ENCODE peak calls at places on chromosomes 7 and 10, in seven cellular contexts. One of them, this sample, is unnamed.

GRCh38 chr7:80139179-80139578 is 4.5 kb downstream of the GNAI1 start:
- DNase-seq in testis: no peak
- DNase-seq in astrocyte of the cerebellum: no peak
- DNase-seq in right lobe of liver: no peak
- DNase-seq in GM20000: no peak
- DNase-seq in progenitor cell of endocrine pancreas: no peak
- DNase-seq in H9: no peak
- DNase-seq in this sample: no peak

GRCh38 chr7:5470721-5471311 is 47.2 kb upstream of the TNRC18 start:
- DNase-seq in progenitor cell of endocrine pancreas: no peak
- DNase-seq in testis: peak
- DNase-seq in H9: no peak
- DNase-seq in astrocyte of the cerebellum: no peak
- DNase-seq in right lobe of liver: no peak
- DNase-seq in GM20000: no peak
- DNase-seq in this sample: no peak

GRCh38 chr7:66871076-66871475 is 49.9 kb upstream of the TMEM248 start:
- DNase-seq in H9: no peak
- DNase-seq in GM20000: no peak
- DNase-seq in testis: no peak
- DNase-seq in progenitor cell of endocrine pancreas: no peak
- DNase-seq in astrocyte of the cerebellum: no peak
- DNase-seq in right lobe of liver: no peak
- DNase-seq in this sample: no peak

GRCh38 chr7:23449941-23450340 is 20.4 kb downstream of the IGF2BP3 start:
- DNase-seq in astrocyte of the cerebellum: no peak
- DNase-seq in progenitor cell of endocrine pancreas: no peak
- DNase-seq in testis: no peak
- DNase-seq in H9: no peak
- DNase-seq in right lobe of liver: no peak
- DNase-seq in GM20000: no peak
- DNase-seq in this sample: no peak

GRCh38 chr10:127552446-127552845 is 3.3 kb downstream of the NPS start:
- DNase-seq in right lobe of liver: no peak
- DNase-seq in astrocyte of the cerebellum: no peak
- DNase-seq in H9: no peak
- DNase-seq in testis: no peak
- DNase-seq in progenitor cell of endocrine pancreas: no peak
- DNase-seq in GM20000: no peak
- DNase-seq in this sample: no peak

GRCh38 chr7:91551377-91552175 is 287.3 kb downstream of the FZD1 start:
- DNase-seq in GM20000: no peak
- DNase-seq in astrocyte of the cerebellum: no peak
- DNase-seq in right lobe of liver: no peak
- DNase-seq in progenitor cell of endocrine pancreas: no peak
- DNase-seq in H9: no peak
- DNase-seq in testis: no peak
- DNase-seq in this sample: no peak

GRCh38 chr10:70820976-70821750 is 5.4 kb downstream of the SGPL1 start:
- DNase-seq in progenitor cell of endocrine pancreas: no peak
- DNase-seq in astrocyte of the cerebellum: no peak
- DNase-seq in testis: no peak
- DNase-seq in right lobe of liver: no peak
- DNase-seq in GM20000: no peak
- DNase-seq in H9: no peak
- DNase-seq in this sample: no peak

GRCh38 chr10:116325987-116326386 is 1.7 kb downstream of the CCDC172 start:
- DNase-seq in H9: no peak
- DNase-seq in GM20000: no peak
- DNase-seq in right lobe of liver: no peak
- DNase-seq in progenitor cell of endocrine pancreas: no peak
- DNase-seq in testis: no peak
- DNase-seq in astrocyte of the cerebellum: no peak
- DNase-seq in this sample: no peak

GRCh38 chr7:46191776-46192175 is 270.7 kb upstream of the IGFBP3 start:
- DNase-seq in right lobe of liver: no peak
- DNase-seq in astrocyte of the cerebellum: peak
- DNase-seq in GM20000: no peak
- DNase-seq in H9: no peak
- DNase-seq in progenitor cell of endocrine pancreas: no peak
- DNase-seq in testis: no peak
- DNase-seq in this sample: no peak

GRCh38 chr7:74684921-74685320 is 27.4 kb downstream of the GTF2I start:
- DNase-seq in right lobe of liver: no peak
- DNase-seq in progenitor cell of endocrine pancreas: no peak
- DNase-seq in GM20000: no peak
- DNase-seq in astrocyte of the cerebellum: no peak
- DNase-seq in testis: peak
- DNase-seq in H9: no peak
- DNase-seq in this sample: no peak

GRCh38 chr10:61284222-61284890 is 168.8 kb downstream of the TMEM26 start:
- DNase-seq in H9: no peak
- DNase-seq in GM20000: peak
- DNase-seq in astrocyte of the cerebellum: peak
- DNase-seq in testis: no peak
- DNase-seq in right lobe of liver: no peak
- DNase-seq in progenitor cell of endocrine pancreas: no peak
- DNase-seq in this sample: no peak

GRCh38 chr10:8967004-8967530 is 912.6 kb downstream of the GATA3 start:
- DNase-seq in testis: no peak
- DNase-seq in H9: no peak
- DNase-seq in GM20000: no peak
- DNase-seq in progenitor cell of endocrine pancreas: no peak
- DNase-seq in astrocyte of the cerebellum: no peak
- DNase-seq in right lobe of liver: no peak
- DNase-seq in this sample: no peak

GRCh38 chr10:14601872-14602725 is 172.6 kb downstream of the FAM107B start:
- DNase-seq in testis: peak
- DNase-seq in right lobe of liver: peak
- DNase-seq in H9: peak
- DNase-seq in GM20000: peak
- DNase-seq in progenitor cell of endocrine pancreas: no peak
- DNase-seq in astrocyte of the cerebellum: peak
- DNase-seq in this sample: no peak

GRCh38 chr10:115706482-115707076 is 566.4 kb downstream of the GFRA1 start:
- DNase-seq in GM20000: no peak
- DNase-seq in H9: no peak
- DNase-seq in astrocyte of the cerebellum: peak
- DNase-seq in progenitor cell of endocrine pancreas: no peak
- DNase-seq in testis: no peak
- DNase-seq in right lobe of liver: no peak
- DNase-seq in this sample: no peak

GRCh38 chr10:104337985-104338735 is at the start of gene ITPRIP:
- DNase-seq in H9: peak
- DNase-seq in testis: peak
- DNase-seq in progenitor cell of endocrine pancreas: peak
- DNase-seq in GM20000: peak
- DNase-seq in right lobe of liver: peak
- DNase-seq in astrocyte of the cerebellum: no peak
- DNase-seq in this sample: peak

GRCh38 chr7:157208758-157209413 is 70.2 kb downstream of the UBE3C start:
- DNase-seq in H9: no peak
- DNase-seq in astrocyte of the cerebellum: peak
- DNase-seq in right lobe of liver: no peak
- DNase-seq in GM20000: no peak
- DNase-seq in progenitor cell of endocrine pancreas: no peak
- DNase-seq in testis: no peak
- DNase-seq in this sample: no peak

GRCh38 chr10:78657622-78658165 is 411.1 kb upstream of the ZMIZ1 start:
- DNase-seq in right lobe of liver: peak
- DNase-seq in progenitor cell of endocrine pancreas: peak
- DNase-seq in testis: peak
- DNase-seq in astrocyte of the cerebellum: no peak
- DNase-seq in H9: peak
- DNase-seq in GM20000: peak
- DNase-seq in this sample: peak
- TF ChIP-seq CTCF in right lobe of liver: peak
- TF ChIP-seq CTCF in progenitor cell of endocrine pancreas: peak
- TF ChIP-seq CTCF in testis: peak
- TF ChIP-seq CTCF in astrocyte of the cerebellum: peak
- TF ChIP-seq CTCF in H9: peak
- TF ChIP-seq CTCF in GM20000: peak
- TF ChIP-seq CTCF in this sample: peak

GRCh38 chr10:118407026-118407425 is 64.9 kb upstream of the FAM204A start:
- DNase-seq in astrocyte of the cerebellum: no peak
- DNase-seq in H9: no peak
- DNase-seq in progenitor cell of endocrine pancreas: no peak
- DNase-seq in right lobe of liver: no peak
- DNase-seq in testis: no peak
- DNase-seq in GM20000: no peak
- DNase-seq in this sample: no peak

GRCh38 chr10:118408145-118408544 is 66.0 kb upstream of the FAM204A start:
- DNase-seq in progenitor cell of endocrine pancreas: no peak
- DNase-seq in right lobe of liver: no peak
- DNase-seq in testis: no peak
- DNase-seq in GM20000: no peak
- DNase-seq in H9: no peak
- DNase-seq in astrocyte of the cerebellum: no peak
- DNase-seq in this sample: no peak

GRCh38 chr10:118409295-118409694 is 67.2 kb upstream of the FAM204A start:
- DNase-seq in H9: no peak
- DNase-seq in astrocyte of the cerebellum: no peak
- DNase-seq in GM20000: no peak
- DNase-seq in progenitor cell of endocrine pancreas: no peak
- DNase-seq in testis: no peak
- DNase-seq in right lobe of liver: no peak
- DNase-seq in this sample: no peak

GRCh38 chr10:118405933-118406332 is 63.8 kb upstream of the FAM204A start:
- DNase-seq in right lobe of liver: no peak
- DNase-seq in progenitor cell of endocrine pancreas: no peak
- DNase-seq in H9: no peak
- DNase-seq in astrocyte of the cerebellum: no peak
- DNase-seq in testis: no peak
- DNase-seq in GM20000: no peak
- DNase-seq in this sample: no peak

DNA sequence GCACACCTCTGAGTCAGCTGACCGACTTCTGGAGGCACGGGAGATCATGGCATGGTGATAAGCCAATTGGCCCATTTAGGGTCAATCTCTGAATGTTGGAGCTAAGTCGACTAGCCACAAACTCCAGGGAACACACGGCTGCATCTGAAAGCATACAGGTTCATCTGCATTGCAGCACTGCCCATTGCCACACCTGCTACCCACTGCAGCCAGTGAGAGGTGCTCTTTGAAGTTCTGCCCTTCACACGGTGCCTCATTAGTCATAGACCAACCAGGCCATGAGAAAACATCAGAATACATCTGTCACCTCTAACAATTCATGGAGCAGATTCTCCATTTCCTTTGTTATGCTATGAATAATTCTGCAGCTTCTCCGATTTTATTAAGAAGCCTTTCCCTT is 65.6 kb upstream of the FAM204A start:
- DNase-seq in astrocyte of the cerebellum: no peak
- DNase-seq in testis: no peak
- DNase-seq in right lobe of liver: no peak
- DNase-seq in progenitor cell of endocrine pancreas: no peak
- DNase-seq in H9: no peak
- DNase-seq in GM20000: no peak
- DNase-seq in this sample: no peak
- TF ChIP-seq CTCF in astrocyte of the cerebellum: no peak
- TF ChIP-seq CTCF in testis: no peak
- TF ChIP-seq CTCF in right lobe of liver: no peak
- TF ChIP-seq CTCF in progenitor cell of endocrine pancreas: no peak
- TF ChIP-seq CTCF in H9: no peak
- TF ChIP-seq CTCF in GM20000: no peak
- TF ChIP-seq CTCF in this sample: no peak

DNA sequence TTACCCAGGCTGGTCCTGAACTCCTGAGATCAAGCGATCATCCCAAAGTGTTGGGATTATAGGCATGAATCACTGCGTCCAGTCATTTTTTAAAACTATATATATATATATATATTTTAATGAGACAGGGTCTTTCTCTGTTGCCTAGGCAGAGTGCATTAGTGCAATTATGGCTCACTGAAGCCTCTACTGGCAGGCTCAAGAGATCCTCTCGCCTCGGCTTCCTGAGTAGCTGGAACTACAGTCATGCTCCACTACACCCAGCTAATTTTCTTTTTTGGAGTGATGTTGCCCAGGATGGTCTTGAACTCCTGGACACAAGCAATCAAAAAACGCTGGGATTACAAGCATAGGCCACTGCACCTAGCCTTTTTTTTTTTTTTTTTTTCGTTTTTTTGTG is 55.3 kb upstream of the KAT6B start:
- DNase-seq in right lobe of liver: no peak
- DNase-seq in progenitor cell of endocrine pancreas: no peak
- DNase-seq in H9: no peak
- DNase-seq in GM20000: no peak
- DNase-seq in testis: no peak
- DNase-seq in astrocyte of the cerebellum: no peak
- DNase-seq in this sample: no peak
- TF ChIP-seq CTCF in right lobe of liver: no peak
- TF ChIP-seq CTCF in progenitor cell of endocrine pancreas: no peak
- TF ChIP-seq CTCF in H9: no peak
- TF ChIP-seq CTCF in GM20000: no peak
- TF ChIP-seq CTCF in testis: no peak
- TF ChIP-seq CTCF in astrocyte of the cerebellum: no peak
- TF ChIP-seq CTCF in this sample: no peak

GRCh38 chr10:23291551-23292334 is 52.9 kb downstream of the C10orf67 start:
- DNase-seq in progenitor cell of endocrine pancreas: no peak
- DNase-seq in astrocyte of the cerebellum: no peak
- DNase-seq in H9: no peak
- DNase-seq in testis: no peak
- DNase-seq in GM20000: no peak
- DNase-seq in right lobe of liver: no peak
- DNase-seq in this sample: no peak

GRCh38 chr10:23293973-23294372 is 50.6 kb downstream of the C10orf67 start:
- DNase-seq in H9: no peak
- DNase-seq in testis: no peak
- DNase-seq in GM20000: no peak
- DNase-seq in progenitor cell of endocrine pancreas: no peak
- DNase-seq in right lobe of liver: no peak
- DNase-seq in astrocyte of the cerebellum: no peak
- DNase-seq in this sample: no peak

GRCh38 chr10:23294638-23295247 is 49.9 kb downstream of the C10orf67 start:
- DNase-seq in right lobe of liver: no peak
- DNase-seq in progenitor cell of endocrine pancreas: no peak
- DNase-seq in H9: no peak
- DNase-seq in astrocyte of the cerebellum: no peak
- DNase-seq in testis: no peak
- DNase-seq in GM20000: no peak
- DNase-seq in this sample: no peak

DNA sequence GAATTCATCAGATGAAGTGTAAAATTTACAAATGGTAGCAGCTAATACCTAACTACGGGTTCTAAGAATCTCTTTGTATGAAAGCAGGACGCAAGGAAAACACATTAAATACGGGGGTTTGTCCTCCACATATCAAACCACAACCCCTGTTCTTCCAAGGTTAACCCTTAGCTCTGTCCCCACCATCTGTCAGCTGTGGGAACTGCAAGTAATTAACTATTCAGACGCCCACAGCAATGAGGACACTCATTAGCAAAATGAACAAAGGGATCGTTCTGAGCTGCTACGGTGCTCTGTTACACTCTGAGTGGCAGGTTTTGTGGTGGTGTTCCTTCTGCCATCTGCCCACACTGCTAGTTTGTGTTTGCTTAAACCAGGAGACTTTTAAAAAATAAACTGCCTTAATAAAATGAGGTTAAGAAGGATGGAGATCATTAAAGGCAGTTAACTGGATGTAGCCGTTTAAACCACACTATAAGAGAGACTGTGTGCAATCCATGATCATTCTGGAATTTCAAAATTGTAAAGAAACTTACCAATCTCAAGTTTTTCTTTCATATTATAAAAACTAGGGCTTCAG is 51.4 kb downstream of the C10orf67 start:
- DNase-seq in H9: peak
- DNase-seq in testis: peak
- DNase-seq in astrocyte of the cerebellum: peak
- DNase-seq in GM20000: peak
- DNase-seq in right lobe of liver: no peak
- DNase-seq in progenitor cell of endocrine pancreas: peak
- DNase-seq in this sample: no peak
- TF ChIP-seq CTCF in H9: peak
- TF ChIP-seq CTCF in testis: peak
- TF ChIP-seq CTCF in astrocyte of the cerebellum: peak
- TF ChIP-seq CTCF in GM20000: peak
- TF ChIP-seq CTCF in right lobe of liver: peak
- TF ChIP-seq CTCF in progenitor cell of endocrine pancreas: peak
- TF ChIP-seq CTCF in this sample: peak